ENCODE peak calls at places on chromosome 5, in ten cellular contexts. J is bronchial epithelial cell, S is left ventricle myocardium inferior, Z is GM23248, X is kidney, K is upper lobe of right lung, T is right atrium auricular region, I is fibroblast of lung, O is spleen, Y is pancreas. P is an unnamed sample. For H3K36me3, the result is how much of the 10 kb centered on the place peaks cover.

GRCh38 chr5:151068571-151069197 is 12.2 kb downstream of the TNIP1 start:
- DNase-seq in J (no peak), S (no peak), Z (peak), X (no peak), K (no peak), T (no peak), I (no peak), O (no peak), Y (no peak), P (no peak)

GRCh38 chr5:170070556-170071412 is 34.9 kb upstream of the FOXI1 start:
- DNase-seq in J (peak), S (peak), Z (peak), X (peak), K (no peak), T (no peak), I (peak), O (no peak), Y (peak), P (peak)

GRCh38 chr5:26192496-26192895 is 845.9 kb downstream of the CDH9 start:
- DNase-seq in J (peak), S (no peak), Z (no peak), X (no peak), K (no peak), T (no peak), I (no peak), O (no peak), Y (no peak), P (no peak)

GRCh38 chr5:59348189-59348588 is 545.3 kb downstream of the PDE4D start:
- DNase-seq in J (peak), S (no peak), Z (no peak), X (no peak), K (no peak), T (no peak), I (no peak), O (no peak), Y (no peak), P (no peak)

GRCh38 chr5:15693036-15693728 is 193.2 kb downstream of the FBXL7 start:
- DNase-seq in J (no peak), S (no peak), Z (no peak), X (no peak), K (no peak), T (no peak), I (no peak), O (no peak), Y (no peak), P (peak)

GRCh38 chr5:10831416-10831815 is 70.4 kb upstream of the DAP start:
- DNase-seq in J (peak), S (no peak), Z (peak), X (no peak), K (no peak), T (no peak), I (peak), O (no peak), Y (no peak), P (peak)

GRCh38 chr5:75341934-75342333 is 4.9 kb downstream of the HMGCR start:
- DNase-seq in J (no peak), S (no peak), Z (no peak), X (no peak), K (no peak), T (no peak), I (no peak), O (no peak), Y (no peak), P (no peak)

GRCh38 chr5:78295035-78295961 is 800 bp upstream of the AP3B1 start:
- DNase-seq in J (peak), S (peak), Z (peak), X (peak), K (peak), T (no peak), I (no peak), O (peak), Y (peak), P (no peak)

GRCh38 chr5:107251151-107251550 is 419.6 kb downstream of the EFNA5 start:
- DNase-seq in J (no peak), S (no peak), Z (no peak), X (no peak), K (no peak), T (no peak), I (peak), O (no peak), Y (no peak), P (no peak)

GRCh38 chr5:28156981-28157380 is 1118.6 kb upstream of the CDH9 start:
- DNase-seq in J (no peak), S (no peak), Z (no peak), X (no peak), K (no peak), T (no peak), I (peak), O (no peak), Y (no peak), P (peak)

GRCh38 chr5:137734962-137735530 is 843 bp downstream of the KLHL3 start:
- DNase-seq in J (peak), S (peak), Z (peak), X (peak), K (peak), T (peak), I (peak), O (peak), Y (peak), P (peak)

GRCh38 chr5:125461641-125462072 is 715.2 kb upstream of the ZNF608 start:
- DNase-seq in J (no peak), S (no peak), Z (no peak), X (no peak), K (no peak), T (no peak), I (no peak), O (no peak), Y (no peak), P (no peak)

GRCh38 chr5:16049766-16050165 is 129.8 kb downstream of the MARCHF11 start:
- DNase-seq in J (no peak), S (no peak), Z (no peak), X (no peak), K (no peak), T (no peak), I (no peak), O (no peak), Y (no peak), P (no peak)

GRCh38 chr5:112275671-112276070 is 143.4 kb downstream of the EPB41L4A start:
- DNase-seq in J (no peak), S (no peak), Z (no peak), X (no peak), K (no peak), T (no peak), I (no peak), O (no peak), Y (no peak), P (no peak)

GRCh38 chr5:74336286-74336685 is 304.2 kb downstream of the ENC1 start:
- DNase-seq in J (no peak), S (no peak), Z (peak), X (no peak), K (no peak), T (no peak), I (no peak), O (no peak), Y (no peak), P (no peak)

GRCh38 chr5:6573651-6574101 is 59.2 kb downstream of the NSUN2 start:
- DNase-seq in J (no peak), S (no peak), Z (no peak), X (no peak), K (no peak), T (peak), I (no peak), O (no peak), Y (no peak), P (no peak)

GRCh38 chr5:123448017-123448617 is 24.9 kb upstream of the CEP120 start:
- DNase-seq in J (no peak), S (no peak), Z (no peak), X (no peak), K (no peak), T (no peak), I (no peak), O (no peak), Y (no peak), P (no peak)

GRCh38 chr5:151063136-151063544 is 17.7 kb downstream of the TNIP1 start:
- DNase-seq in J (peak), S (no peak), Z (peak), X (no peak), K (no peak), T (peak), I (peak), O (peak), Y (peak), P (peak)

GRCh38 chr5:128538249-128539037 is 398 bp upstream of the FBN2 start:
- DNase-seq in J (peak), S (peak), Z (peak), X (peak), K (peak), T (no peak), I (peak), O (peak), Y (no peak), P (peak)

GRCh38 chr5:136201870-136202269 is 8.9 kb upstream of the SMIM32 start:
- DNase-seq in J (no peak), S (no peak), Z (no peak), X (no peak), K (peak), T (peak), I (no peak), O (peak), Y (no peak), P (no peak)

GRCh38 chr5:65825388-65826328 is 100.7 kb upstream of the ERBIN start:
- DNase-seq in J (no peak), S (no peak), Z (no peak), X (no peak), K (no peak), T (no peak), I (no peak), O (no peak), Y (no peak), P (no peak)

GRCh38 chr5:143311428-143311827 is 92.1 kb downstream of the NR3C1 start:
- DNase-seq in J (peak), S (no peak), Z (peak), X (no peak), K (no peak), T (no peak), I (peak), O (no peak), Y (no peak), P (peak)

GRCh38 chr5:170846416-170846815 is 15.4 kb upstream of the RANBP17 start:
- DNase-seq in J (no peak), S (no peak), Z (no peak), X (no peak), K (no peak), T (no peak), I (no peak), O (no peak), Y (no peak), P (peak)

GRCh38 chr5:172411423-172412111 is 42.8 kb downstream of the SH3PXD2B start:
- DNase-seq in J (no peak), S (peak), Z (peak), X (no peak), K (no peak), T (no peak), I (peak), O (no peak), Y (no peak), P (no peak)

GRCh38 chr5:43020294-43020711 is 19.8 kb downstream of the ANXA2R start:
- DNase-seq in J (no peak), S (no peak), Z (no peak), X (no peak), K (no peak), T (no peak), I (no peak), O (peak), Y (no peak), P (no peak)

GRCh38 chr5:75460532-75460931 is 50.9 kb downstream of the CERT1 start:
- DNase-seq in J (no peak), S (no peak), Z (no peak), X (no peak), K (no peak), T (no peak), I (no peak), O (no peak), Y (no peak), P (no peak)

GRCh38 chr5:156892864-156893263 is 42.8 kb downstream of the PPP1R2B start:
- DNase-seq in J (no peak), S (no peak), Z (no peak), X (no peak), K (no peak), T (no peak), I (no peak), O (no peak), Y (no peak), P (no peak)

GRCh38 chr5:59036274-59036961 is 453.5 kb downstream of the RAB3C start:
- DNase-seq in J (peak), S (no peak), Z (peak), X (no peak), K (no peak), T (peak), I (peak), O (no peak), Y (no peak), P (peak)

GRCh38 chr5:109298794-109299193 is 111.0 kb downstream of the PJA2 start:
- DNase-seq in J (no peak), S (no peak), Z (no peak), X (no peak), K (no peak), T (no peak), I (no peak), O (no peak), Y (no peak), P (no peak)

GRCh38 chr5:10301842-10302610 is 5.7 kb downstream of the CMBL start:
- DNase-seq in J (peak), S (peak), Z (no peak), X (peak), K (peak), T (peak), I (no peak), O (peak), Y (peak), P (no peak)

GRCh38 chr5:141260458-141261237 is 15.5 kb downstream of the PCDHB15 start:
- DNase-seq in J (no peak), S (no peak), Z (peak), X (no peak), K (no peak), T (no peak), I (peak), O (no peak), Y (no peak), P (no peak)

GRCh38 chr5:101720033-101720432 is 576.1 kb downstream of the SLCO4C1 start:
- DNase-seq in J (peak), S (no peak), Z (no peak), X (no peak), K (no peak), T (no peak), I (no peak), O (no peak), Y (no peak), P (no peak)

GRCh38 chr5:42772265-42772993 is 15.8 kb downstream of the CCDC152 start:
- DNase-seq in J (peak), S (no peak), Z (peak), X (no peak), K (no peak), T (no peak), I (no peak), O (no peak), Y (no peak), P (no peak)

GRCh38 chr5:66540078-66540477 is 56.1 kb upstream of the MAST4 start:
- DNase-seq in J (peak), S (no peak), Z (peak), X (no peak), K (no peak), T (no peak), I (no peak), O (no peak), Y (no peak), P (no peak)

GRCh38 chr5:141846031-141846430 is 32.2 kb downstream of the PCDH1 start:
- DNase-seq in J (no peak), S (no peak), Z (peak), X (peak), K (no peak), T (no peak), I (peak), O (no peak), Y (no peak), P (peak)

DNA sequence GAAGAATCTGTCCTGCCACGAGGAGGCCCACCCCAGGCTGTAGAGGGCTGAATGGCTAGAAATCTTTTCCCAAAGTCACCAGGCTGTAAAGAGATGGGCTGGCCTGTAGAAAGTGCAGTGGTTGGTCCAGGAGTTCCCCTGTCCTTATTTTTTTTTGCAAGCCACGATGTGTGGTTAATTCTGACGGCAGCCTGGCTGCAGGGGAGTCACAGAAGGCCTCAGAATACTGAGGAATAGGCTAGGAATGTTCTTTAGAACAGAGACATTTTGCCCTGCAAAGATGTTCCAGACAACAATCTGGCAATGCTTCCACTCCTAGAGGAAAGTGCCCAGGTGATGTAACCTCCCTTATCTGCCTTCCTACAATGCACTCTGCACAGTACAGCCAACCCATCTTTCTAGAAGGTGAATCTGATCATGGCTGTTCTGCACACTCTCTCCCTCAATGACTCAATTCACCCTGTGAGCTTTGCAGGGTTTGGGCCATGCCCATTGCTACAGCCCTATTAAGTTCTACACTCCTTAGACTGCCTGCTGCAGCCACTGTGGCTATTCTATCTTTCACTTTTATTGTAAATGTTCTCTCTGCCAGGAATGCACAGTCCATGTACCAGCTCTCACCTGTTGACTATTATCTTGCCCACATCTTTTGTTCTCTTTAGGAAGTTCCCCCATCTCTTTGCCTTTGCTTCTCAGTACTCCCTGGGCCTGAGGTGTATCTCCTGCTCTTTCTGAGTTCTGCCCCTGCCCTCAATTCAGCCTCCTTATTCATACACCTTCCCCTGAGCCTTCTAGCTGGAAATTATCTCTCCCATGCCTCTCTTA is 377.8 kb upstream of the CLINT1 start:
- DNase-seq in J (no peak), S (no peak), Z (peak), X (no peak), K (no peak), T (no peak), I (no peak), O (no peak), Y (no peak), P (peak)
- H3K36me3 ChIP-seq in J (under half), S (under half), Z (under half), X (under half), K (under half), T (under half), I (under half), O (under half), Y (under half), P (under half)

GRCh38 chr5:1487079-1487764 is 36.5 kb downstream of the LPCAT1 start:
- DNase-seq in J (no peak), S (no peak), Z (no peak), X (no peak), K (no peak), T (no peak), I (no peak), O (no peak), Y (no peak), P (no peak)

GRCh38 chr5:1486271-1486670 is 37.5 kb downstream of the LPCAT1 start:
- DNase-seq in J (no peak), S (no peak), Z (no peak), X (no peak), K (no peak), T (no peak), I (no peak), O (no peak), Y (no peak), P (no peak)

GRCh38 chr5:1483856-1484255 is 38.6 kb upstream of the SLC6A3 start:
- DNase-seq in J (no peak), S (no peak), Z (no peak), X (no peak), K (no peak), T (no peak), I (no peak), O (no peak), Y (no peak), P (no peak)

GRCh38 chr5:1484416-1485319 is 39.1 kb downstream of the LPCAT1 start:
- DNase-seq in J (no peak), S (no peak), Z (no peak), X (no peak), K (no peak), T (no peak), I (no peak), O (no peak), Y (no peak), P (no peak)

GRCh38 chr5:1485320-1486118 is 38.2 kb downstream of the LPCAT1 start:
- DNase-seq in J (no peak), S (no peak), Z (no peak), X (no peak), K (no peak), T (no peak), I (no peak), O (no peak), Y (no peak), P (no peak)
- H3K36me3 ChIP-seq in J (under half), S (under half), Z (under half), X (under half), K (half or more), T (under half), I (under half), O (half or more), Y (under half), P (under half)

GRCh38 chr5:61809651-61810050 is 477.6 kb downstream of the ZSWIM6 start:
- DNase-seq in J (peak), S (no peak), Z (no peak), X (no peak), K (no peak), T (no peak), I (no peak), O (no peak), Y (peak), P (no peak)
- H3K36me3 ChIP-seq in J (under half), S (under half), Z (under half), X (under half), K (under half), T (under half), I (under half), O (under half), Y (under half), P (under half)

GRCh38 chr5:79642210-79642609 is 30.0 kb downstream of the TENT2 start:
- DNase-seq in J (no peak), S (no peak), Z (peak), X (no peak), K (no peak), T (no peak), I (peak), O (no peak), Y (no peak), P (no peak)

GRCh38 chr5:79636981-79637733 is 24.9 kb downstream of the TENT2 start:
- DNase-seq in J (peak), S (no peak), Z (no peak), X (no peak), K (no peak), T (no peak), I (peak), O (no peak), Y (no peak), P (no peak)

GRCh38 chr5:79641414-79641813 is 29.2 kb downstream of the TENT2 start:
- DNase-seq in J (no peak), S (no peak), Z (no peak), X (no peak), K (no peak), T (no peak), I (no peak), O (no peak), Y (no peak), P (no peak)

GRCh38 chr5:79640571-79641055 is 28.4 kb downstream of the TENT2 start:
- DNase-seq in J (no peak), S (no peak), Z (peak), X (no peak), K (no peak), T (no peak), I (peak), O (no peak), Y (no peak), P (no peak)
- H3K36me3 ChIP-seq in J (under half), S (half or more), Z (under half), X (under half), K (half or more), T (under half), I (under half), O (half or more), Y (under half), P (under half)

DNA sequence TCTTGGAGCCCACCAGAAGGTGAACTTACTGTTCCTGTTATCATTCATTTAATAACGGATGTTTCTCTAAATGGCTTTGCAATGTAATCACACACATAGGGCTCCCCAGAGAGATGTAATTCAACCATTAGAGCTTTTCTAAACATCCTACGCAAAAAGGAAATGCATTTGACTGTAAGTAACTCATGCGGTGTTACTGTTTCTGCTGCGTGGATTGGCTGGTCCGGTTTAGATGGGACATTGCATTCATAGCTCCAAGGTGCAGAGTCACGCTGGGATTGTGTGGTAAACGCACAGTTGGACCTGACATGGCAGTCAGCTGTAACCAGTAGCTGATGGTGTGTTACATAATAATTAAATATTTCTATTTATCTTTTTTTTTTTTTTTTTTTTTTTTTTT is 185.5 kb upstream of the OTULINL start:
- DNase-seq in J (no peak), S (no peak), Z (no peak), X (no peak), K (no peak), T (no peak), I (no peak), O (no peak), Y (no peak), P (no peak)
- H3K36me3 ChIP-seq in J (under half), S (half or more), Z (half or more), X (under half), K (half or more), T (under half), I (under half), O (under half), Y (under half), P (half or more)

DNA sequence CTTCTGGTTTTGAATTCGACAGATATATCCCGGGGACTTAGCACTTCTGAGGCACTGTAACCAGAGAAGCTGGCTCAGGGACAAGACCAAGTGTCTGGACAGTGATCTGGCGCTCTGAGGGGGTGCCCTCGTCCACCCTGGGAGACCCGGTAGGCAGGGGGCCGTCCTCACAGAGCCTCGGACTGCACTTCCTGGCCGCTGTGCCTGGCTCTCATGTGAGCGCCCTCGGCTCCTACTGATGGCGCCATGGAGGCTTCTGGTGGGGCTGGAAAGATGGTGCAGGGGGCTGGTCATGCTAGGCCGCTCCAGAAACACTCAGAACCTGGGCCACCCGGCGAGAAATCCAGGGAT is 18.8 kb upstream of the SLC6A3 start:
- DNase-seq in J (no peak), S (no peak), Z (no peak), X (no peak), K (peak), T (no peak), I (no peak), O (no peak), Y (no peak), P (no peak)
- H3K36me3 ChIP-seq in J (under half), S (half or more), Z (under half), X (under half), K (half or more), T (under half), I (under half), O (half or more), Y (under half), P (under half)

P was measured in brain microvascular endothelial cell.